ENCODE peak calls at places on chromosomes 6 and 20, in seven cellular contexts. One of them, this sample, is unnamed.

GRCh38 chr6:130020106-130020851 is 1.9 kb downstream of the L3MBTL3 start:
- DNase-seq in HepG2: no peak
- DNase-seq in HCT116: no peak
- DNase-seq in H1: peak; percentile 60
- DNase-seq in GM12878: no peak
- DNase-seq in SK-N-SH: peak; percentile 26
- DNase-seq in K562: peak; percentile 46
- DNase-seq in this sample: peak; percentile 30

GRCh38 chr6:158667360-158667981 is 17.6 kb downstream of the SYTL3 start:
- DNase-seq in H1: no peak
- DNase-seq in K562: no peak
- DNase-seq in HepG2: no peak
- DNase-seq in SK-N-SH: no peak
- DNase-seq in HCT116: no peak
- DNase-seq in GM12878: no peak
- DNase-seq in this sample: no peak

GRCh38 chr20:63858393-63859165 is 2.7 kb upstream of the ABHD16B start:
- DNase-seq in K562: peak; percentile 69
- DNase-seq in GM12878: no peak
- DNase-seq in H1: peak; percentile 67
- DNase-seq in SK-N-SH: peak; percentile 70
- DNase-seq in HCT116: no peak
- DNase-seq in HepG2: peak; percentile 79
- DNase-seq in this sample: peak; percentile 50

GRCh38 chr20:5933802-5934436 is 16.4 kb downstream of the TRMT6 start:
- DNase-seq in HepG2: peak; percentile 71
- DNase-seq in K562: peak; percentile 12
- DNase-seq in H1: no peak
- DNase-seq in HCT116: no peak
- DNase-seq in GM12878: peak; percentile 26
- DNase-seq in SK-N-SH: peak; percentile 48
- DNase-seq in this sample: peak; percentile 58

GRCh38 chr6:107264357-107264831 is 149.1 kb upstream of the BEND3 start:
- DNase-seq in H1: no peak
- DNase-seq in HCT116: no peak
- DNase-seq in HepG2: peak; percentile 91
- DNase-seq in GM12878: no peak
- DNase-seq in K562: no peak
- DNase-seq in SK-N-SH: peak; percentile 49
- DNase-seq in this sample: peak; percentile 4

GRCh38 chr6:85163553-85163952 is 286.3 kb upstream of the NT5E start:
- DNase-seq in HepG2: no peak
- DNase-seq in HCT116: no peak
- DNase-seq in SK-N-SH: no peak
- DNase-seq in GM12878: no peak
- DNase-seq in K562: no peak
- DNase-seq in H1: no peak
- DNase-seq in this sample: no peak

GRCh38 chr6:33985333-33985751 is 160.5 kb downstream of the GRM4 start:
- DNase-seq in GM12878: no peak
- DNase-seq in HCT116: no peak
- DNase-seq in SK-N-SH: no peak
- DNase-seq in H1: peak; percentile 50
- DNase-seq in K562: no peak
- DNase-seq in HepG2: no peak
- DNase-seq in this sample: no peak

GRCh38 chr20:21529863-21530262 is 16.0 kb upstream of the NKX2-2 start:
- DNase-seq in HepG2: peak; percentile 66
- DNase-seq in K562: no peak
- DNase-seq in GM12878: no peak
- DNase-seq in H1: no peak
- DNase-seq in HCT116: peak; percentile 38
- DNase-seq in SK-N-SH: no peak
- DNase-seq in this sample: peak; percentile 18

GRCh38 chr20:1895674-1896496 is 678 bp downstream of the SIRPA start:
- DNase-seq in K562: no peak
- DNase-seq in HCT116: no peak
- DNase-seq in GM12878: no peak
- DNase-seq in SK-N-SH: no peak
- DNase-seq in HepG2: no peak
- DNase-seq in H1: peak; percentile 60
- DNase-seq in this sample: no peak

GRCh38 chr6:37182736-37183590 is 13.0 kb downstream of the PIM1 start:
- DNase-seq in H1: no peak
- DNase-seq in HCT116: no peak
- DNase-seq in K562: peak; percentile 92
- DNase-seq in GM12878: peak; percentile 32
- DNase-seq in HepG2: no peak
- DNase-seq in SK-N-SH: no peak
- DNase-seq in this sample: no peak

GRCh38 chr20:4780245-4780644 is 58.5 kb downstream of the PRND start:
- DNase-seq in GM12878: no peak
- DNase-seq in SK-N-SH: no peak
- DNase-seq in HepG2: no peak
- DNase-seq in HCT116: no peak
- DNase-seq in K562: no peak
- DNase-seq in H1: no peak
- DNase-seq in this sample: no peak

GRCh38 chr20:32019156-32019510 is 8.9 kb downstream of the CCM2L start:
- DNase-seq in SK-N-SH: peak; percentile 84
- DNase-seq in HCT116: no peak
- DNase-seq in GM12878: no peak
- DNase-seq in HepG2: no peak
- DNase-seq in K562: peak; percentile 39
- DNase-seq in H1: peak; percentile 79
- DNase-seq in this sample: peak; percentile 62

GRCh38 chr20:32249030-32249738 is 28.3 kb upstream of the KIF3B start:
- DNase-seq in GM12878: no peak
- DNase-seq in HCT116: no peak
- DNase-seq in HepG2: no peak
- DNase-seq in K562: no peak
- DNase-seq in SK-N-SH: no peak
- DNase-seq in H1: no peak
- DNase-seq in this sample: no peak

GRCh38 chr6:10510592-10511367 is 10.4 kb upstream of the GCNT2 start:
- DNase-seq in GM12878: no peak
- DNase-seq in HCT116: peak; percentile 38
- DNase-seq in H1: peak; percentile 62
- DNase-seq in K562: peak; percentile 73
- DNase-seq in SK-N-SH: peak; percentile 71
- DNase-seq in HepG2: peak; percentile 76
- DNase-seq in this sample: peak; percentile 54

GRCh38 chr6:132907231-132907630 is 92.9 kb downstream of the RPS12 start:
- DNase-seq in HCT116: no peak
- DNase-seq in GM12878: no peak
- DNase-seq in H1: no peak
- DNase-seq in HepG2: no peak
- DNase-seq in SK-N-SH: no peak
- DNase-seq in K562: no peak
- DNase-seq in this sample: no peak

GRCh38 chr20:3068075-3068474 is 3.3 kb upstream of the OXT start:
- DNase-seq in K562: no peak
- DNase-seq in H1: no peak
- DNase-seq in HCT116: no peak
- DNase-seq in HepG2: no peak
- DNase-seq in GM12878: no peak
- DNase-seq in SK-N-SH: no peak
- DNase-seq in this sample: no peak

GRCh38 chr6:105430685-105431084 is 27.8 kb upstream of the PREP start:
- DNase-seq in K562: no peak
- DNase-seq in HepG2: no peak
- DNase-seq in HCT116: no peak
- DNase-seq in GM12878: no peak
- DNase-seq in H1: no peak
- DNase-seq in SK-N-SH: no peak
- DNase-seq in this sample: no peak
- TF ChIP-seq JUND in K562: no peak
- TF ChIP-seq JUND in HepG2: no peak
- TF ChIP-seq JUND in HCT116: no peak
- TF ChIP-seq JUND in GM12878: no peak
- TF ChIP-seq JUND in H1: no peak
- TF ChIP-seq JUND in SK-N-SH: no peak
- TF ChIP-seq JUND in this sample: no peak

GRCh38 chr20:50113420-50114224 is 672 bp upstream of the UBE2V1 start:
- DNase-seq in HCT116: no peak
- DNase-seq in SK-N-SH: no peak
- DNase-seq in GM12878: no peak
- DNase-seq in H1: no peak
- DNase-seq in K562: no peak
- DNase-seq in HepG2: no peak
- DNase-seq in this sample: no peak

GRCh38 chr20:50112512-50113419 is at the start of gene UBE2V1:
- DNase-seq in HepG2: peak; percentile 84
- DNase-seq in H1: peak; percentile 88
- DNase-seq in GM12878: peak; percentile 53
- DNase-seq in SK-N-SH: peak; percentile 97
- DNase-seq in K562: peak; percentile 97
- DNase-seq in HCT116: peak; percentile 58
- DNase-seq in this sample: peak; percentile 89

GRCh38 chr20:50111829-50112495 is 988 bp downstream of the UBE2V1 start:
- DNase-seq in K562: no peak
- DNase-seq in HepG2: no peak
- DNase-seq in H1: no peak
- DNase-seq in GM12878: no peak
- DNase-seq in HCT116: no peak
- DNase-seq in SK-N-SH: no peak
- DNase-seq in this sample: no peak

GRCh38 chr20:50110141-50111047 is 2.6 kb downstream of the UBE2V1 start:
- DNase-seq in HCT116: no peak
- DNase-seq in SK-N-SH: no peak
- DNase-seq in GM12878: peak; percentile 52
- DNase-seq in HepG2: peak; percentile 45
- DNase-seq in H1: no peak
- DNase-seq in K562: no peak
- DNase-seq in this sample: peak; percentile 56

GRCh38 chr20:50111120-50111828 is 1.7 kb downstream of the UBE2V1 start:
- DNase-seq in HepG2: no peak
- DNase-seq in HCT116: no peak
- DNase-seq in K562: peak; percentile 51
- DNase-seq in SK-N-SH: no peak
- DNase-seq in H1: no peak
- DNase-seq in GM12878: no peak
- DNase-seq in this sample: no peak
- TF ChIP-seq JUND in HepG2: no peak
- TF ChIP-seq JUND in HCT116: no peak
- TF ChIP-seq JUND in K562: no peak
- TF ChIP-seq JUND in SK-N-SH: no peak
- TF ChIP-seq JUND in H1: no peak
- TF ChIP-seq JUND in GM12878: no peak
- TF ChIP-seq JUND in this sample: no peak

DNA sequence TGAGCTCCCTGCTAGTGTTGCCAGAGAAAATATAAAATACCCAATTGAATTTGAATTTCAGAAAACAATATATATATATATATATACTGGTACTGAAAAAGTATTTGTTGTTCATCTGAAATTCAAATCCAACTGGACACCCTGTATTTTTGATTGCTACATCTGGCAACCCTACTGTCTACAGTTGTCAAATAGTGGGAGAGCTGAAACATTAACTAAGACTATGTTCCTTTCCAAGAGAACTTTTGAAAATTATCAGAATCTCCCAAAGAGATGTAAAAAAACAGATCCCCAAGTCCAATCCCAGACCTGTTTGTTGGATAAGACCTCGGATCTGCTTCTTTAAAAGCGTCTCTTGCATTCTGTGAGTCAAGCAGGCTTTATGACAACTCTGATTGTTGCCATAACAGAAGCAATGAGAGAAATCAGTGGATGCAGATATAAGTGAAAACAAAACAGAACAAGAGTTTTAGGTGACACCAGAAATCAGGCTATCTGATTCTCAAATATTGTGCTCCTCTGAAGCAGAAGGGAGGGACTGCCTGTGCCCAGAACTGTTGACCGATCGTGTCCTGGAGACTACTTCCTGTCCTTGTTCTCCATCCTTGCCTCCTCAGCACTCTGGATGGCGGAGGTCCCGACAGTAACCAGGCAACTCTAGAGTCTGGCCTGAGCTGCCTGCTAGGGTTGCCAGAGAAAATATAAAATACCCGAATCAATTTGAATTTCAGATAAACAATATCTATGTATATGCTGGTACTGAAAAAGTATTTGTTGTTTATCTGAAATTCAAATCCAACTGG is 853.8 kb downstream of the MAFB start:
- DNase-seq in HCT116: no peak
- DNase-seq in GM12878: no peak
- DNase-seq in HepG2: no peak
- DNase-seq in K562: no peak
- DNase-seq in H1: no peak
- DNase-seq in SK-N-SH: no peak
- DNase-seq in this sample: no peak
- TF ChIP-seq JUND in HCT116: no peak
- TF ChIP-seq JUND in GM12878: no peak
- TF ChIP-seq JUND in HepG2: no peak
- TF ChIP-seq JUND in K562: no peak
- TF ChIP-seq JUND in H1: no peak
- TF ChIP-seq JUND in SK-N-SH: no peak
- TF ChIP-seq JUND in this sample: no peak

GRCh38 chr6:30964075-30964474 is 19.4 kb upstream of the MUC21 start:
- DNase-seq in SK-N-SH: no peak
- DNase-seq in HepG2: no peak
- DNase-seq in H1: no peak
- DNase-seq in HCT116: no peak
- DNase-seq in GM12878: no peak
- DNase-seq in K562: no peak
- DNase-seq in this sample: no peak
- TF ChIP-seq JUND in SK-N-SH: no peak
- TF ChIP-seq JUND in HepG2: no peak
- TF ChIP-seq JUND in H1: no peak
- TF ChIP-seq JUND in HCT116: no peak
- TF ChIP-seq JUND in GM12878: no peak
- TF ChIP-seq JUND in K562: no peak
- TF ChIP-seq JUND in this sample: no peak

DNA sequence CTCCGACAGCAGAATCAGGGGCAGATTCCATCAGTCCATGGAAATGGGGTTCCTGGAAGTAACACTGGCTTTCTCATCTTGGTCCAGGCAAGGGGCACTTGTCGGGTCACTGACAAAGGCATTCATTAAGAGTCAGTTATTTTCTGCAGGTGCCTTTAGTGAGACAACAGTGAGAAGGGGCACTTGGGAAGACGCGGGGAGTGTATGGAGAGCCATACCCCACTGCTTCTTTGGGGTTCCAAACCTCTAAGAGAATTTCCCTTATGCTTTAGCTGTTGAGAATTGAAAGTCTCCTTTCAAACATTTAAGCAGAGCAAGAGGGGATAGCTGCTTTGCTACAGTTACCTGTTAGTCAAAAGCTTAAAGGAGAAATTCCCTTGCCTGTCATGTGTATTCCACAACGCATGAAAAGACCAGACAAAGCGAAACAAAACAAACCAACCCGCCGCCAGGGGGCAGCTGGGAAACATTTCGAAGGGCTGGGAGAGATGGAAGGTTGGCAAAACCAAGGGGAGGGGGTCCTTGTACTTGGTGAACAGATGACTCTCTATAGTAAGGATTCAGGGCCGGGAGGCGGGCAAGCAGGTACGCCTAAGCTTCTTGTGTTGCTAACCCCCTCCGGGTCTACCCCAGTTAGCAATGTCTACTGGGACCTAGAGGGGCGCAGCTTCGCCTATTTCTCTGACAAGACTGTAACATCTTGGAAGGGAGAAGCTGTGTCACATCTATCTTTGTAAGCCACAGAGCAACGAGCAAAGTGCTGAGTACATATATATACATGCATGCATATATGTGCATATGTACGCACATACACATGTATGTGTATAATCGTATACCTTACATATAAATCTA is 474.9 kb upstream of the AGPAT4 start:
- DNase-seq in K562: peak; percentile 53
- DNase-seq in H1: peak; percentile 94
- DNase-seq in GM12878: no peak
- DNase-seq in SK-N-SH: peak; percentile 39
- DNase-seq in HCT116: peak; percentile 33
- DNase-seq in HepG2: peak; percentile 28
- DNase-seq in this sample: peak; percentile 5
- TF ChIP-seq JUND in K562: no peak
- TF ChIP-seq JUND in H1: no peak
- TF ChIP-seq JUND in GM12878: no peak
- TF ChIP-seq JUND in SK-N-SH: no peak
- TF ChIP-seq JUND in HCT116: no peak
- TF ChIP-seq JUND in HepG2: no peak
- TF ChIP-seq JUND in this sample: no peak